ENCODE peak calls at places on chromosome 3, in eight cellular contexts. D, L, J, I, X, H, Y and O are unnamed samples.

GRCh38 chr3:72273615-72274014 is 488.7 kb upstream of the PROK2 start:
- DNase-seq in Y (no peak), I (peak), J (no peak), H (no peak), X (no peak), L (no peak), D (no peak), O (no peak)

GRCh38 chr3:149536429-149536828 is 61.9 kb downstream of the TM4SF4 start:
- DNase-seq in J (no peak), H (no peak), I (peak), X (no peak), Y (no peak), L (no peak), D (no peak), O (no peak)

GRCh38 chr3:178203152-178203551 is 333.1 kb upstream of the KCNMB2 start:
- DNase-seq in Y (no peak), I (no peak), D (no peak), X (peak), H (no peak), L (no peak), J (no peak), O (peak)

GRCh38 chr3:127389415-127389814 is 101.6 kb upstream of the PRR20G start:
- DNase-seq in H (no peak), X (no peak), I (no peak), Y (no peak), J (no peak), L (no peak), D (no peak), O (no peak)

GRCh38 chr3:174951023-174951422 is 91.9 kb downstream of the NAALADL2 start:
- DNase-seq in D (no peak), J (no peak), H (no peak), I (no peak), X (no peak), L (no peak), Y (no peak), O (no peak)

GRCh38 chr3:42369304-42369703 is 41.1 kb downstream of the LYZL4 start:
- DNase-seq in D (peak), X (peak), I (no peak), Y (no peak), H (no peak), L (peak), J (peak), O (no peak)

GRCh38 chr3:99171815-99172214 is 270.3 kb upstream of the DCBLD2 start:
- DNase-seq in D (no peak), I (no peak), Y (no peak), H (no peak), J (no peak), L (no peak), X (no peak), O (no peak)

GRCh38 chr3:68935778-68936177 is 3.4 kb upstream of the TAFA4 start:
- DNase-seq in D (no peak), J (no peak), I (no peak), Y (no peak), X (no peak), H (no peak), L (no peak), O (no peak)

GRCh38 chr3:39106281-39107055 is 959 bp downstream of the GORASP1 start:
- DNase-seq in I (peak), L (no peak), H (no peak), D (no peak), Y (no peak), X (peak), J (no peak), O (peak)

GRCh38 chr3:8752832-8753231 is 16.6 kb downstream of the OXTR start:
- DNase-seq in X (no peak), D (no peak), Y (no peak), H (no peak), J (no peak), I (no peak), L (no peak), O (no peak)

GRCh38 chr3:8990266-8991215 is 27.3 kb upstream of the RAD18 start:
- DNase-seq in X (no peak), L (no peak), Y (no peak), H (no peak), J (no peak), D (no peak), I (no peak), O (no peak)

GRCh38 chr3:157226173-157226847 is 66.4 kb upstream of the CCNL1 start:
- DNase-seq in H (no peak), X (no peak), Y (no peak), J (no peak), L (no peak), D (no peak), I (no peak), O (peak)

GRCh38 chr3:187368251-187368733 is at the start of gene RTP4:
- DNase-seq in D (peak), I (no peak), Y (no peak), J (no peak), X (peak), H (peak), L (peak), O (peak)

GRCh38 chr3:147945968-147946519 is 536.9 kb downstream of the ZIC1 start:
- DNase-seq in D (no peak), H (no peak), X (peak), Y (no peak), L (peak), I (peak), J (no peak), O (peak)